ENCODE peak calls at places on chromosomes 13 and 19, in four cellular contexts. Q, E, D and V are unnamed samples.

GRCh38 chr19:39997595-39998216 is 846 bp downstream of the ZNF546 start:
- DNase-seq in Q (peak), E (no peak), D (peak), V (no peak)

GRCh38 chr13:74450976-74451375 is 316.8 kb upstream of the KLF12 start:
- DNase-seq in Q (no peak), E (no peak), D (no peak), V (no peak)

GRCh38 chr19:18543814-18544475 is 572 bp upstream of the FKBP8 start:
- DNase-seq in Q (peak), E (peak), D (peak), V (peak)

GRCh38 chr13:85828094-85828684 is 29.0 kb upstream of the SLITRK6 start:
- DNase-seq in Q (peak), E (no peak), D (peak), V (peak)

GRCh38 chr19:46776927-46777911 is 11.2 kb downstream of the SLC1A5 start:
- DNase-seq in Q (peak), E (no peak), D (no peak), V (peak)

GRCh38 chr19:14114854-14115253 is 2.7 kb downstream of the PRKACA start:
- DNase-seq in Q (peak), E (no peak), D (no peak), V (peak)

GRCh38 chr19:480016-480855 is 16.1 kb upstream of the MADCAM1 start:
- DNase-seq in Q (peak), E (no peak), D (peak), V (peak)

GRCh38 chr19:33373701-33374405 is at the start of gene CEBPG:
- DNase-seq in Q (peak), E (no peak), D (no peak), V (peak)

GRCh38 chr19:48239582-48240141 is 16.1 kb downstream of the CARD8 start:
- DNase-seq in Q (no peak), E (no peak), D (no peak), V (no peak)

GRCh38 chr13:97354808-97355207 is 79.2 kb upstream of the RAP2A start:
- DNase-seq in Q (no peak), E (no peak), D (no peak), V (no peak)

GRCh38 chr19:47445937-47446402 is 25.7 kb downstream of the SLC8A2 start:
- DNase-seq in Q (peak), E (no peak), D (no peak), V (peak)

GRCh38 chr13:28819748-28820098 is 416 bp upstream of the MTUS2 start:
- DNase-seq in Q (peak), E (no peak), D (peak), V (peak)

GRCh38 chr19:29381353-29382203 is 144.2 kb upstream of the VSTM2B start:
- DNase-seq in Q (no peak), E (no peak), D (no peak), V (no peak)

GRCh38 chr19:30376272-30376671 is 4.1 kb downstream of the ZNF536 start:
- DNase-seq in Q (no peak), E (no peak), D (no peak), V (no peak)

GRCh38 chr19:1532003-1532402 is 8.1 kb downstream of the PLK5 start:
- DNase-seq in Q (no peak), E (no peak), D (no peak), V (no peak)

GRCh38 chr13:33279414-33279813 is 6.1 kb downstream of the STARD13 start:
- DNase-seq in Q (no peak), E (no peak), D (no peak), V (no peak)

GRCh38 chr19:28299649-28300048 is 913.3 kb downstream of the UQCRFS1 start:
- DNase-seq in Q (no peak), E (no peak), D (no peak), V (no peak)

GRCh38 chr19:54551293-54551692 is 22.3 kb upstream of the LILRA2 start:
- DNase-seq in Q (no peak), E (peak), D (no peak), V (no peak)

GRCh38 chr19:13872695-13873389 is 4.1 kb upstream of the NANOS3 start:
- DNase-seq in Q (peak), E (no peak), D (no peak), V (no peak)

GRCh38 chr13:85366759-85367417 is 432.3 kb downstream of the SLITRK6 start:
- DNase-seq in Q (no peak), E (no peak), D (no peak), V (no peak)

GRCh38 chr13:24741016-24741662 is 22.8 kb upstream of the RNF17 start:
- DNase-seq in Q (peak), E (no peak), D (peak), V (peak)

GRCh38 chr19:49475191-49475932 is 1.3 kb downstream of the FLT3LG start:
- DNase-seq in Q (no peak), E (no peak), D (no peak), V (no peak)

GRCh38 chr13:93045836-93046235 is 180.8 kb upstream of the GPC6 start:
- DNase-seq in Q (no peak), E (no peak), D (no peak), V (no peak)

GRCh38 chr19:952680-953500 is 27.1 kb downstream of the ARID3A start:
- DNase-seq in Q (peak), E (no peak), D (peak), V (no peak)

GRCh38 chr19:38430931-38431330 is 2.6 kb upstream of the RYR1 start:
- DNase-seq in Q (no peak), E (no peak), D (no peak), V (no peak)

GRCh38 chr19:5134683-5135082 is 165.8 kb downstream of the KDM4B start:
- DNase-seq in Q (no peak), E (no peak), D (no peak), V (no peak)

GRCh38 chr13:112895521-112896465 is 73.2 kb upstream of the MCF2L start:
- DNase-seq in Q (no peak), E (no peak), D (no peak), V (no peak)

GRCh38 chr19:6023085-6023682 is 45.2 kb upstream of the RANBP3 start:
- DNase-seq in Q (no peak), E (no peak), D (no peak), V (no peak)

GRCh38 chr19:38852231-38853044 is 2.7 kb upstream of the HNRNPL start:
- DNase-seq in Q (peak), E (no peak), D (no peak), V (peak)

GRCh38 chr19:49356382-49356781 is 5.8 kb downstream of the TEAD2 start:
- DNase-seq in Q (no peak), E (no peak), D (no peak), V (no peak)

GRCh38 chr19:22532388-22533310 is 101.5 kb upstream of the ZNF492 start:
- DNase-seq in Q (no peak), E (no peak), D (no peak), V (no peak)

GRCh38 chr13:51804295-51805172 is 571 bp upstream of the DHRS12 start:
- DNase-seq in Q (no peak), E (no peak), D (no peak), V (no peak)

GRCh38 chr19:38013913-38014575 is 107.0 kb downstream of the SIPA1L3 start:
- DNase-seq in Q (no peak), E (no peak), D (no peak), V (no peak)

GRCh38 chr19:39679056-39679790 is 23.5 kb downstream of the LGALS16 start:
- DNase-seq in Q (no peak), E (peak), D (no peak), V (no peak)

GRCh38 chr13:90899411-90899810 is 448.1 kb upstream of the MIR17HG start:
- DNase-seq in Q (no peak), E (no peak), D (no peak), V (no peak)

GRCh38 chr19:47158367-47158791 is 27.7 kb downstream of the SAE1 start:
- DNase-seq in Q (no peak), E (no peak), D (no peak), V (no peak)

GRCh38 chr19:10137751-10138682 is 18.3 kb upstream of the EIF3G start:
- DNase-seq in Q (no peak), E (no peak), D (no peak), V (no peak)

GRCh38 chr19:35248310-35249145 is at the start of gene LSR:
- DNase-seq in Q (peak), E (peak), D (peak), V (peak)

GRCh38 chr19:35253316-35254286 is 4.8 kb downstream of the LSR start:
- DNase-seq in Q (no peak), E (no peak), D (peak), V (no peak)

GRCh38 chr19:35249848-35250711 is 1.3 kb downstream of the LSR start:
- DNase-seq in Q (no peak), E (no peak), D (no peak), V (no peak)

GRCh38 chr19:35249146-35249847 is 495 bp downstream of the LSR start:
- DNase-seq in Q (peak), E (no peak), D (no peak), V (no peak)

DNA sequence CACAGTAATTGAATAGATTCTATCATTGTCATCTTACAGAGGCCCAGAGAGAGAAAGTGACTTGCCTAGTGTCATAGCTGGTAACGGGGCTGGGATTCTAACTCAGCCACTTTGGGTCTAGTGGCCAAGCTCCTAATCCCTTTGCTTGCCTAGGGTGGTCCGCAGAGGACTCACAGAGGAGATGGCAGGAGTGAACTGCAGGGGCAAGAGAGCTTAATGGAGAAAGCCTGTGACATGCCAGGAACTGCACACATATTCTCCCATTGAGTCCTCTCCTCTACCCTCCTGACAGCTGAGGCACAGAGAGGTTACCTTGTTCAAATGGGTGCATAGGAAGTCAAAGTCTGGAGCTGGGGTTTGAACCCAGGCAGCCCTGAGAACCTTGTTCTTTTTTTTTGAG is 2.7 kb downstream of the LSR start:
- DNase-seq in Q (no peak), E (no peak), D (no peak), V (no peak)
- TF ChIP-seq TARDBP in Q (no peak), E (no peak), D (no peak), V (no peak)

GRCh38 chr19:15846923-15847322 is 31.5 kb upstream of the OR10H1 start:
- DNase-seq in Q (no peak), E (no peak), D (no peak), V (no peak)
- TF ChIP-seq FOXK2 in Q (no peak), E (no peak), D (no peak), V (no peak)

DNA sequence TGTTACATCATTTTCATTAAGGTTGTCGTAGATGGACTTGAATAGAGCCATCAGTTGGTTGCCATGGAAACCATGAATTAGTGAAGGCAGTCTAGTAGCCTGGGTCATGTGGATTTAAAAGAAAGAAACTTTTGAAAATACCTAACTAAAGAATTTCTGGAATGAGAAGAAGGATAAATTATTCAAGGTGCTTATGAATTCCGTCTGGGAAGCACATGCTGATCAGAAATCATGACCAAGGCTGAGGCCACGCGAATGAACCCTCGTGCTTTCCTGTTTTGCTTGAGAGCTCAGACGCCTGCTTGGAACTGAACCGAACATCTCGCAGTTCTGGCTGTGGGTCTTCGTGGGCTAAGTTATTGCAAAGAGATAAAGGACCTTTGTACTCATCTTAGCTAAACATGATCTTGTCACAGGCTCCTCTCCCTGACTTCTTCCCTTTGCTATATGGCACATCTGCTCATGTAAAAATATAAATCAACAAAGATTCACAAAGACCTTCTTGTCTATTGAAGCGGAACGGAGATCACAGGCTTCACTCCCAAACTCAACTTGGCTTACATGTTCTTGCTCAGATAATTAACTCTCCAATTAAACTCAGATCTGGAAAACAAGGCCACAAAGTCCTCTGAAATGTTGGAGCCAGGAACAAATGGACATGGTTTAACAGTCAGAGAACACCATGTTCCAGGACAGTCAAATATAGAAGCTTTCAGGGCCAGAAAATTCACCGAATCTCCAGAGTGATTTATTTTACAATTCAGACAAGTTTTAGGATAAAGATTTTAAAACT is 140.1 kb downstream of the NUFIP1 start:
- DNase-seq in Q (no peak), E (no peak), D (no peak), V (no peak)
- TF ChIP-seq BHLHE40 in Q (no peak), E (no peak), D (no peak), V (no peak)

GRCh38 chr19:56837492-56837891 is 3.0 kb downstream of the PEG3 start:
- DNase-seq in Q (no peak), E (no peak), D (peak), V (no peak)
- TF ChIP-seq TARDBP in Q (no peak), E (no peak), D (peak), V (no peak)

DNA sequence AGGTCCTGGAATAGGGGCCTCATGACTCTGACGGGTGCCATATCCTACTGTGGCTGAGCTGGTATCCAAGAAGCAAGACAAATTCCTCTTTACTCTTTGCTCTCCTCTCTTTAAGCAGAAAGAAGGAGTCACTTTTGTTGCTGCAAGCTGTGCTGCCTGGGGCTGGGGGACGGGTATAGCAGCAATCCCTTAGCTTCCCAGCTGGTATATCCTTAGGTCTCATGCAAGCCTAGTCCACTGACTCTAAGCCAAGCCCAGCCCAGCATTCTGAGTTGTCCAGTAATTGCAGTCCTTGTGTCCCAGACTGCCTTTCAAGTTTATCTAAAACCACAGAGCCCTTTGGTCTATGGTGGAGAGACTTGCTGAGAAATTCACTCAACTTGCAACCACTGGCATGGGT is 893.0 kb upstream of the PRR20A start:
- DNase-seq in Q (no peak), E (no peak), D (no peak), V (no peak)
- TF ChIP-seq FOXK2 in Q (no peak), E (no peak), D (no peak), V (no peak)

DNA sequence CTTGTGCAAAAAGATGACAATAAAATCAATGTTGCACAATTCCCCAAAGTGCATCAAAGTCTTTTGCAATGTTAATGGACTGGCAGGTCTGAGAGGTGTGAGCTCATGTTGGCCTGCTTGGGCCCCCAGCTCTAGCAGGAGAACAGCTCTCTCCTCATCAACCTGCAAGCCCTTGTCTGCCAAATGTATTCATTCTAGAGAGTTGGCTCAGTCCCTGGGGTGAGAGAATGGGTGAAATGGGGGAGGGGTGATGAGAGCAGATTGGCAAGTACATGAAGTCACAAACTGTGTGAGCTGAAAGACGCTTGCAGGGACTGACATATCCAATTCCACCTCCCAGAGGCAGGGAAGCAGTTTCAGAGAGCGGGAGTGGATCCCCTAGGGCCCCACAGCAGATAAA is 465.1 kb upstream of the ZNF507 start:
- DNase-seq in Q (no peak), E (no peak), D (no peak), V (no peak)
- TF ChIP-seq BHLHE40 in Q (no peak), E (no peak), D (no peak), V (no peak)

DNA sequence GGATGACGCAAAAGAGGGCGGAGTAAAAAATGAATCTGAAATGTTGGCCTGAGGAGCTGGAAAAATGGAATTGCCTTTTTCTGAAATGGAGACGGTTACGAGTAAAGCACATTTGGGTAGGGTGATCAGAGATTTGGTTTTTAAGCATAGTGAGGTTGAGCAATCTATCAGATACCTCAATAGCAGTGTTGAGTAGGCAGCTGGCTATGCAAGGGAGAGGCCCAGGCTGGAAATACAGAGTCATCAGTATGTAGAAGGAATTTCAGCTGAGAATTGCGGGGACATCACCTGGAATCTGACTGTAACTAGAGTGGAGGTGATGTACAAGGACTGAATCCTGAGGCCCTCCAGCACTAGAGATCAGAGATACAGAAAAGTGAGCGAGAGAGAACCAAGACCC is 224.8 kb downstream of the LMO7 start:
- DNase-seq in Q (no peak), E (no peak), D (no peak), V (no peak)
- TF ChIP-seq TARDBP in Q (no peak), E (no peak), D (no peak), V (no peak)

GRCh38 chr13:39249971-39250370 is 211.7 kb downstream of the NHLRC3 start:
- DNase-seq in Q (no peak), E (no peak), D (no peak), V (no peak)

GRCh38 chr13:39253774-39254173 is 215.5 kb downstream of the NHLRC3 start:
- DNase-seq in Q (no peak), E (no peak), D (no peak), V (no peak)

GRCh38 chr13:39254606-39255005 is 216.3 kb downstream of the NHLRC3 start:
- DNase-seq in Q (no peak), E (no peak), D (no peak), V (no peak)

GRCh38 chr13:39251340-39251739 is 213.1 kb downstream of the NHLRC3 start:
- DNase-seq in Q (no peak), E (no peak), D (no peak), V (no peak)

GRCh38 chr13:39250440-39250839 is 212.2 kb downstream of the NHLRC3 start:
- DNase-seq in Q (no peak), E (no peak), D (no peak), V (no peak)
- TF ChIP-seq FOXK2 in Q (no peak), E (no peak), D (no peak), V (no peak)

GRCh38 chr19:3479177-3479818 is 1.0 kb downstream of the SMIM24 start:
- DNase-seq in Q (peak), E (no peak), D (no peak), V (peak)
- TF ChIP-seq BHLHE40 in Q (no peak), E (no peak), D (no peak), V (no peak)